ENCODE peak calls at places on chromosome 1, in eight cellular contexts. G is left ventricle myocardium inferior; M is HAP-1; H is neuronal stem cell; N is SJSA1; X is Peyer's patch; V is adrenal gland; O is CD8-positive, alpha-beta memory T cell. W is an unnamed sample. For H3K4me1 and H3K27me3, the result is how much of the 10 kb centered on the place peaks cover.

GRCh38 chr1:118118469-118118868 is 66.6 kb downstream of the SPAG17 start:
- DNase-seq in G (no peak), M (no peak), H (no peak), N (no peak), X (no peak), V (no peak), O (no peak), W (peak)

GRCh38 chr1:19384113-19384512 is 72.0 kb downstream of the SLC66A1 start:
- DNase-seq in G (peak), M (no peak), H (no peak), N (no peak), X (peak), V (peak), O (no peak), W (no peak)

GRCh38 chr1:110210604-110211502 is 739 bp downstream of the KCNC4 start:
- DNase-seq in G (peak), M (peak), H (no peak), N (no peak), X (peak), V (peak), O (peak), W (peak)

GRCh38 chr1:203309115-203309429 is 3.8 kb downstream of the BTG2 start:
- DNase-seq in G (no peak), M (no peak), H (no peak), N (no peak), X (no peak), V (no peak), O (no peak), W (no peak)

GRCh38 chr1:58874757-58875755 is 91.2 kb upstream of the JUN start:
- DNase-seq in G (peak), M (no peak), H (peak), N (no peak), X (no peak), V (no peak), O (no peak), W (peak)

GRCh38 chr1:230867903-230868735 is at the start of gene C1orf198:
- DNase-seq in G (peak), M (peak), H (peak), N (peak), X (peak), V (peak), O (peak), W (peak)

GRCh38 chr1:209685835-209686234 is 10.6 kb downstream of the G0S2 start:
- DNase-seq in G (no peak), M (no peak), H (no peak), N (no peak), X (no peak), V (no peak), O (no peak), W (no peak)

GRCh38 chr1:47881505-47882442 is 115.4 kb downstream of the TRABD2B start:
- DNase-seq in G (no peak), M (no peak), H (no peak), N (peak), X (no peak), V (no peak), O (no peak), W (no peak)

GRCh38 chr1:2351723-2352122 is 39.6 kb downstream of the MORN1 start:
- DNase-seq in G (peak), M (no peak), H (no peak), N (no peak), X (no peak), V (no peak), O (no peak), W (no peak)

GRCh38 chr1:171142451-171143121 is 42.5 kb upstream of the FMO2 start:
- DNase-seq in G (no peak), M (no peak), H (no peak), N (peak), X (no peak), V (peak), O (no peak), W (peak)

GRCh38 chr1:201385299-201385891 is 7.9 kb upstream of the TNNT2 start:
- DNase-seq in G (no peak), M (peak), H (no peak), N (no peak), X (peak), V (peak), O (no peak), W (peak)

GRCh38 chr1:167095368-167095767 is 1.5 kb downstream of the STYXL2 start:
- DNase-seq in G (no peak), M (no peak), H (no peak), N (no peak), X (no peak), V (no peak), O (no peak), W (no peak)

GRCh38 chr1:167795810-167796740 is 74.3 kb downstream of the MPZL1 start:
- DNase-seq in G (peak), M (no peak), H (no peak), N (no peak), X (no peak), V (no peak), O (no peak), W (no peak)

GRCh38 chr1:79982218-79982617 is 975.7 kb upstream of the ADGRL4 start:
- DNase-seq in G (peak), M (no peak), H (no peak), N (no peak), X (no peak), V (peak), O (no peak), W (peak)

GRCh38 chr1:169052727-169053126 is 53.8 kb upstream of the ATP1B1 start:
- DNase-seq in G (no peak), M (no peak), H (no peak), N (no peak), X (no peak), V (no peak), O (no peak), W (no peak)

GRCh38 chr1:67355745-67356424 is 48.2 kb downstream of the IL12RB2 start:
- DNase-seq in G (no peak), M (no peak), H (no peak), N (no peak), X (no peak), V (no peak), O (no peak), W (no peak)

GRCh38 chr1:113048064-113048463 is 24.9 kb upstream of the LRIG2 start:
- DNase-seq in G (no peak), M (no peak), H (no peak), N (no peak), X (peak), V (no peak), O (no peak), W (no peak)

GRCh38 chr1:184388671-184389292 is 2.0 kb downstream of the C1orf21 start:
- DNase-seq in G (no peak), M (no peak), H (no peak), N (no peak), X (no peak), V (peak), O (no peak), W (no peak)

GRCh38 chr1:56509713-56510641 is 69.4 kb downstream of the PLPP3 start:
- DNase-seq in G (peak), M (no peak), H (peak), N (no peak), X (no peak), V (no peak), O (no peak), W (no peak)

GRCh38 chr1:110188116-110188618 is 21.9 kb upstream of the KCNC4 start:
- DNase-seq in G (no peak), M (no peak), H (no peak), N (no peak), X (no peak), V (peak), O (no peak), W (no peak)

GRCh38 chr1:181122227-181122626 is 33.7 kb downstream of the IER5 start:
- DNase-seq in G (no peak), M (no peak), H (no peak), N (no peak), X (no peak), V (no peak), O (no peak), W (no peak)

GRCh38 chr1:12539705-12540579 is 78.1 kb downstream of the DHRS3 start:
- DNase-seq in G (peak), M (no peak), H (peak), N (peak), X (peak), V (no peak), O (no peak), W (peak)

GRCh38 chr1:108814343-108815125 is 42.4 kb downstream of the AKNAD1 start:
- DNase-seq in G (no peak), M (peak), H (no peak), N (no peak), X (no peak), V (no peak), O (no peak), W (no peak)

GRCh38 chr1:37947364-37947763 is 511 bp upstream of the INPP5B start:
- DNase-seq in G (no peak), M (no peak), H (no peak), N (no peak), X (no peak), V (no peak), O (no peak), W (no peak)

GRCh38 chr1:184199036-184199796 is 147.7 kb downstream of the TSEN15 start:
- DNase-seq in G (no peak), M (no peak), H (no peak), N (no peak), X (no peak), V (no peak), O (no peak), W (no peak)

GRCh38 chr1:84247425-84248220 is 53.9 kb upstream of the SAMD13 start:
- DNase-seq in G (no peak), M (no peak), H (no peak), N (peak), X (no peak), V (no peak), O (no peak), W (no peak)

GRCh38 chr1:1121611-1122077 is 5.8 kb upstream of the C1orf159 start:
- DNase-seq in G (no peak), M (no peak), H (no peak), N (no peak), X (no peak), V (no peak), O (no peak), W (no peak)

GRCh38 chr1:175933801-175934200 is 190.4 kb upstream of the TNR start:
- DNase-seq in G (no peak), M (no peak), H (no peak), N (no peak), X (no peak), V (no peak), O (no peak), W (no peak)

GRCh38 chr1:61757945-61758344 is 15.7 kb downstream of the PATJ start:
- DNase-seq in G (no peak), M (no peak), H (no peak), N (no peak), X (no peak), V (no peak), O (no peak), W (no peak)

GRCh38 chr1:183234660-183235476 is 48.8 kb downstream of the LAMC2 start:
- DNase-seq in G (peak), M (peak), H (peak), N (peak), X (no peak), V (peak), O (no peak), W (peak)

GRCh38 chr1:15027515-15027948 is 126.0 kb upstream of the TMEM51 start:
- DNase-seq in G (peak), M (peak), H (peak), N (peak), X (peak), V (peak), O (no peak), W (peak)

DNA sequence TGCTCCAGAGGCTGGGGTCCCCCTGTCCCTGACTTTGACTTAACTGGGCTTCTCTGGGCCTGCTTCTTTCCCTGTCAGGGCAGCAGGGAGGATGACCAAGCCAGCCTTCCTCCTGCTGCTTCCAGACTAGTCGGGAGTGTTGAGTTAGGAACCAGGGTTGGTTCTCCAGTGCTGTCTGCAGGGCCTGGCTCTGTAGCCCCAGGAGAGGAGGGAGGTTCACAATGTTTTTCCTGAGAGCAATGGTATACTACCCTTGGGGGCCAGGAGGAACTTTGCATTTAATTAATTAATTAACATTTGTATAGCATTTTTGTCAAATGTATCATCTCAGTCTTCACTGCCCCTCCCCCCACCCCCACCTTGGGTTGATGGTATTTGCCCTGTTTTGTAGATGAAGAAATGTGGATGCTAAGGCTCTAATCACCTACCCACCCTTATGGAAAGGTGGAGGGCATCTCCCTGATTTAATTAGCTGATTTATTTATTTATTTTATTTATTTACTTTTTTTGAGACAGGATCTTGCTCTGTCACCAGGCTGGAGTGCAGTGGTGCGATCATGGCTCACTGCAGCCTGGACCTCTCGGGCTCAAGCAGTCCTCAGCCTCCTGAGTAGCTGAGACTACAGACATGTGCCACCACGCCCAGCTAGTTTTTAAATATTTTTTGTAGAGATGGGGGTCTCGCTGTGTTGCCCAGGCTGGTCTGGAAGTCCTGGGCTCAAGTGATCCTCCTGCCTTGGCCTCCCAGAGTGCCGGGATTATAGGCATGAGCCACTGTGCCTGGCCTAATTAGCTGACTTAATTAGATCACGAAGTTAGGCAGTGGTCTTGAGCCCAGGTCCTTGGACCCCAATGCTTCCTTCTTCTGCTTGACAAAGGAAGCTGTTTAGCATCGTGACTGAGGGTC is 6.6 kb downstream of the H6PD start:
- DNase-seq in G (no peak), M (no peak), H (no peak), N (no peak), X (no peak), V (no peak), O (no peak), W (no peak)
- H3K4me1 ChIP-seq in G (half or more), M (under half), H (under half), N (under half), X (half or more), V (half or more), O (under half), W (under half)

DNA sequence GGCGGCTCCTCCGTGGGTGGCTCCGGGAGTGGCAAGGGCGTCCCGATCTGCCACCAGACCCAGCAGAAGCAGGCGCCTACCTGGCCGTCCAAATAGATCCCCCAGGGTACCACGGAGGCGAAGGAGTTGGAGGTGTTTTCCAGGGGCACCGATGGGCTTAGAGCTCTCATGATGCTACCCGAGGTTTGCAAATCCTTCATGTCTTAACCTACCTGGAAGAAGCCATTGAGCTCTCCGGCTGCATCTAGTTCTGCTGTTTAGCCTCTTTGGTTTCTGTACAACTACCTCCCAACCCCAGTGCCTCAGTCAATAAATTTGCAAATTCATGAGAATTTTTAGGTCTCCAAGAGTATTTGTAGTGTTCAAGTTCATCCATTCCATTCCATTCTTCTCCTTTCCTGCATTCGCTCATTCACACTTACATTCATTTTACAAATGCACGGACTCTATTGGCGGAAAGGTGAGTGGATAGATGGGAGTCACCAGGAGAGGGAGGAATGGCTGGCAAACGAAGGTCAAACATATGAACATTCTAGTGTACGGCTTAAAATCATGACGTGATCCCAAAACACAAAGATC is 2.4 kb downstream of the LORICRIN start:
- DNase-seq in G (no peak), M (no peak), H (no peak), N (no peak), X (no peak), V (no peak), O (no peak), W (no peak)
- H3K27me3 ChIP-seq in G (half or more), M (half or more), H (under half), N (half or more), X (under half), V (under half), O (under half), W (under half)

DNA sequence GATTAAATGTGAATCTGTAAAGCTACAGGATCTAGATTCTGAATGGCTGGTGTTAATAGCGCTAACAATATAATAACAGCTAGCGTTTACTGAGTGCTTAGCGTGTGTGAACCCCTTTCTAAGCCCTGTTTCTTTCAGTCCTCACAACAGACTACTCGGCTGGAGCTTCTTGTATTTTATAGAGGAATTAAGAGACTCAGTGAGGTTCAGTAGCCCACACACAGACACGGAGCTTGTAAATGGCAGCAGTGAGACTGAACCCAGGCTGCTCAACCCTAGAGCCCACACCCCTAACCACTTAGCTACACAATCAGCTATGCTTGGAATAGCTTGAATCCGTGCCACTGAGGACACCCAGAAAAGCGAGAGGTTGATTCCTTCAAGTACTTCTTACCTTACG is 5.8 kb downstream of the PDPN start:
- DNase-seq in G (no peak), M (no peak), H (no peak), N (peak), X (no peak), V (no peak), O (no peak), W (no peak)
- H3K4me1 ChIP-seq in G (half or more), M (under half), H (under half), N (half or more), X (under half), V (under half), O (under half), W (under half)

GRCh38 chr1:6984996-6985395 is 199.7 kb downstream of the CAMTA1 start:
- DNase-seq in G (no peak), M (no peak), H (no peak), N (no peak), X (no peak), V (no peak), O (no peak), W (no peak)
- H3K27me3 ChIP-seq in G (under half), M (under half), H (under half), N (under half), X (under half), V (under half), O (under half), W (under half)

W was measured in lung.